ENCODE peak calls at places on chromosomes 7 and 10, in six cellular contexts. One of them, this sample, is unnamed.

GRCh38 chr7:86908948-86909347 is 150.5 kb downstream of the ELAPOR2 start:
- DNase-seq in H1: no peak
- DNase-seq in IMR-90: no peak
- DNase-seq in mesenchymal stem cell: peak; percentile 13
- DNase-seq in H9: no peak
- DNase-seq in trophoblast cell: no peak
- DNase-seq in this sample: no peak

GRCh38 chr10:102603946-102604345 is 40.3 kb upstream of the TRIM8 start:
- DNase-seq in H1: no peak
- DNase-seq in IMR-90: peak; percentile 52
- DNase-seq in mesenchymal stem cell: peak; percentile 68
- DNase-seq in H9: no peak
- DNase-seq in trophoblast cell: no peak
- DNase-seq in this sample: no peak

GRCh38 chr7:91248996-91249395 is 15.2 kb upstream of the FZD1 start:
- DNase-seq in H1: no peak
- DNase-seq in IMR-90: peak; percentile 22
- DNase-seq in mesenchymal stem cell: no peak
- DNase-seq in H9: no peak
- DNase-seq in trophoblast cell: peak; percentile 79
- DNase-seq in this sample: no peak

GRCh38 chr10:17504547-17505245 is 50.3 kb upstream of the ST8SIA6 start:
- DNase-seq in H1: no peak
- DNase-seq in IMR-90: peak; percentile 84
- DNase-seq in mesenchymal stem cell: peak; percentile 71
- DNase-seq in H9: no peak
- DNase-seq in trophoblast cell: peak; percentile 60
- DNase-seq in this sample: no peak

GRCh38 chr10:6427357-6427959 is 152.6 kb downstream of the PRKCQ start:
- DNase-seq in H1: no peak
- DNase-seq in IMR-90: no peak
- DNase-seq in mesenchymal stem cell: no peak
- DNase-seq in H9: no peak
- DNase-seq in trophoblast cell: no peak
- DNase-seq in this sample: no peak

GRCh38 chr10:24894728-24895127 is 57.7 kb downstream of the PRTFDC1 start:
- DNase-seq in H1: no peak
- DNase-seq in IMR-90: no peak
- DNase-seq in mesenchymal stem cell: no peak
- DNase-seq in H9: no peak
- DNase-seq in trophoblast cell: no peak
- DNase-seq in this sample: no peak

GRCh38 chr7:124959676-124960075 is 30.1 kb upstream of the POT1 start:
- DNase-seq in H1: no peak
- DNase-seq in IMR-90: no peak
- DNase-seq in mesenchymal stem cell: no peak
- DNase-seq in H9: no peak
- DNase-seq in trophoblast cell: no peak
- DNase-seq in this sample: no peak

GRCh38 chr10:4191894-4192293 is 406.9 kb upstream of the KLF6 start:
- DNase-seq in H1: no peak
- DNase-seq in IMR-90: no peak
- DNase-seq in mesenchymal stem cell: no peak
- DNase-seq in H9: no peak
- DNase-seq in trophoblast cell: no peak
- DNase-seq in this sample: no peak

GRCh38 chr7:114979388-114979787 is 57.5 kb downstream of the MDFIC start:
- DNase-seq in H1: no peak
- DNase-seq in IMR-90: peak; percentile 47
- DNase-seq in mesenchymal stem cell: no peak
- DNase-seq in H9: no peak
- DNase-seq in trophoblast cell: peak; percentile 92
- DNase-seq in this sample: no peak

GRCh38 chr7:158252081-158252836 is 335.4 kb downstream of the PTPRN2 start:
- DNase-seq in H1: peak; percentile 38
- DNase-seq in IMR-90: no peak
- DNase-seq in mesenchymal stem cell: no peak
- DNase-seq in H9: peak; percentile 23
- DNase-seq in trophoblast cell: no peak
- DNase-seq in this sample: no peak

GRCh38 chr7:24907311-24907886 is 72.6 kb downstream of the OSBPL3 start:
- DNase-seq in H1: no peak
- DNase-seq in IMR-90: peak; percentile 76
- DNase-seq in mesenchymal stem cell: peak; percentile 59
- DNase-seq in H9: no peak
- DNase-seq in trophoblast cell: peak; percentile 48
- DNase-seq in this sample: no peak

GRCh38 chr7:149729586-149729982 is 43.8 kb downstream of the ZNF467 start:
- DNase-seq in H1: no peak
- DNase-seq in IMR-90: no peak
- DNase-seq in mesenchymal stem cell: no peak
- DNase-seq in H9: peak; percentile 15
- DNase-seq in trophoblast cell: no peak
- DNase-seq in this sample: no peak

GRCh38 chr7:144725070-144725469 is 110.8 kb downstream of the TPK1 start:
- DNase-seq in H1: no peak
- DNase-seq in IMR-90: no peak
- DNase-seq in mesenchymal stem cell: no peak
- DNase-seq in H9: no peak
- DNase-seq in trophoblast cell: no peak
- DNase-seq in this sample: no peak

GRCh38 chr7:2698581-2699288 is 10.7 kb downstream of the AMZ1 start:
- DNase-seq in H1: no peak
- DNase-seq in IMR-90: no peak
- DNase-seq in mesenchymal stem cell: no peak
- DNase-seq in H9: no peak
- DNase-seq in trophoblast cell: no peak
- DNase-seq in this sample: no peak

GRCh38 chr7:14761506-14762296 is 140.8 kb downstream of the DGKB start:
- DNase-seq in H1: no peak
- DNase-seq in IMR-90: peak; percentile 79
- DNase-seq in mesenchymal stem cell: peak; percentile 50
- DNase-seq in H9: no peak
- DNase-seq in trophoblast cell: no peak
- DNase-seq in this sample: no peak

GRCh38 chr7:74040791-74041520 is 13.0 kb downstream of the ELN start:
- DNase-seq in H1: no peak
- DNase-seq in IMR-90: no peak
- DNase-seq in mesenchymal stem cell: no peak
- DNase-seq in H9: no peak
- DNase-seq in trophoblast cell: no peak
- DNase-seq in this sample: no peak

GRCh38 chr10:988667-989545 is 672 bp downstream of the GTPBP4 start:
- DNase-seq in H1: no peak
- DNase-seq in IMR-90: peak; percentile 28
- DNase-seq in mesenchymal stem cell: peak; percentile 66
- DNase-seq in H9: peak; percentile 14
- DNase-seq in trophoblast cell: peak; percentile 70
- DNase-seq in this sample: peak; percentile 11

GRCh38 chr7:55431898-55432297 is 66.8 kb downstream of the LANCL2 start:
- DNase-seq in H1: no peak
- DNase-seq in IMR-90: no peak
- DNase-seq in mesenchymal stem cell: no peak
- DNase-seq in H9: no peak
- DNase-seq in trophoblast cell: no peak
- DNase-seq in this sample: no peak

GRCh38 chr10:24305551-24306506 is 96.9 kb downstream of the KIAA1217 start:
- DNase-seq in H1: no peak
- DNase-seq in IMR-90: peak; percentile 47
- DNase-seq in mesenchymal stem cell: no peak
- DNase-seq in H9: no peak
- DNase-seq in trophoblast cell: peak; percentile 29
- DNase-seq in this sample: no peak

GRCh38 chr7:113128028-113128427 is 9.7 kb upstream of the SMIM30 start:
- DNase-seq in H1: no peak
- DNase-seq in IMR-90: peak; percentile 42
- DNase-seq in mesenchymal stem cell: no peak
- DNase-seq in H9: no peak
- DNase-seq in trophoblast cell: no peak
- DNase-seq in this sample: no peak

GRCh38 chr10:33314788-33315561 is 19.5 kb downstream of the NRP1 start:
- DNase-seq in H1: no peak
- DNase-seq in IMR-90: peak; percentile 80
- DNase-seq in mesenchymal stem cell: peak; percentile 50
- DNase-seq in H9: no peak
- DNase-seq in trophoblast cell: no peak
- DNase-seq in this sample: no peak

GRCh38 chr7:8201846-8202441 is 60.0 kb downstream of the ICA1 start:
- DNase-seq in H1: no peak
- DNase-seq in IMR-90: no peak
- DNase-seq in mesenchymal stem cell: no peak
- DNase-seq in H9: no peak
- DNase-seq in trophoblast cell: no peak
- DNase-seq in this sample: no peak

GRCh38 chr10:61286695-61287094 is 166.5 kb downstream of the TMEM26 start:
- DNase-seq in H1: no peak
- DNase-seq in IMR-90: no peak
- DNase-seq in mesenchymal stem cell: no peak
- DNase-seq in H9: no peak
- DNase-seq in trophoblast cell: no peak
- DNase-seq in this sample: no peak

GRCh38 chr7:110827287-110827855 is 263.6 kb upstream of the LRRN3 start:
- DNase-seq in H1: no peak
- DNase-seq in IMR-90: no peak
- DNase-seq in mesenchymal stem cell: no peak
- DNase-seq in H9: no peak
- DNase-seq in trophoblast cell: no peak
- DNase-seq in this sample: no peak

GRCh38 chr10:12502526-12503274 is 153.4 kb downstream of the CAMK1D start:
- DNase-seq in H1: peak; percentile 35
- DNase-seq in IMR-90: no peak
- DNase-seq in mesenchymal stem cell: no peak
- DNase-seq in H9: no peak
- DNase-seq in trophoblast cell: no peak
- DNase-seq in this sample: no peak

GRCh38 chr7:127844707-127845331 is 186.4 kb downstream of the LRRC4 start:
- DNase-seq in H1: no peak
- DNase-seq in IMR-90: peak; percentile 61
- DNase-seq in mesenchymal stem cell: no peak
- DNase-seq in H9: no peak
- DNase-seq in trophoblast cell: no peak
- DNase-seq in this sample: no peak

GRCh38 chr7:100829150-100829716 is 1.9 kb upstream of the EPHB4 start:
- DNase-seq in H1: no peak
- DNase-seq in IMR-90: no peak
- DNase-seq in mesenchymal stem cell: no peak
- DNase-seq in H9: peak; percentile 48
- DNase-seq in trophoblast cell: no peak
- DNase-seq in this sample: no peak

GRCh38 chr10:116690356-116691078 is 51.8 kb downstream of the HSPA12A start:
- DNase-seq in H1: peak; percentile 57
- DNase-seq in IMR-90: peak; percentile 28
- DNase-seq in mesenchymal stem cell: peak; percentile 50
- DNase-seq in H9: peak; percentile 55
- DNase-seq in trophoblast cell: peak; percentile 34
- DNase-seq in this sample: no peak

GRCh38 chr10:124698560-124699470 is 45.4 kb downstream of the FAM53B start:
- DNase-seq in H1: no peak
- DNase-seq in IMR-90: no peak
- DNase-seq in mesenchymal stem cell: no peak
- DNase-seq in H9: no peak
- DNase-seq in trophoblast cell: no peak
- DNase-seq in this sample: no peak

GRCh38 chr10:100349672-100350071 is 2.6 kb downstream of the SCD start:
- DNase-seq in H1: no peak
- DNase-seq in IMR-90: no peak
- DNase-seq in mesenchymal stem cell: no peak
- DNase-seq in H9: no peak
- DNase-seq in trophoblast cell: no peak
- DNase-seq in this sample: no peak

GRCh38 chr7:42117201-42117600 is 119.8 kb downstream of the GLI3 start:
- DNase-seq in H1: no peak
- DNase-seq in IMR-90: no peak
- DNase-seq in mesenchymal stem cell: no peak
- DNase-seq in H9: no peak
- DNase-seq in trophoblast cell: peak; percentile 86
- DNase-seq in this sample: no peak
- H3K27me3 ChIP-seq in H1: no peaks in the 10 kb centered on the region
- H3K27me3 ChIP-seq in IMR-90: no peaks in the 10 kb centered on the region
- H3K27me3 ChIP-seq in mesenchymal stem cell: no peaks in the 10 kb centered on the region
- H3K27me3 ChIP-seq in H9: no peaks in the 10 kb centered on the region
- H3K27me3 ChIP-seq in trophoblast cell: no peaks in the 10 kb centered on the region
- H3K27me3 ChIP-seq in this sample: no peaks in the 10 kb centered on the region

GRCh38 chr7:131827421-131827820 is 271.0 kb upstream of the PODXL start:
- DNase-seq in H1: no peak
- DNase-seq in IMR-90: no peak
- DNase-seq in mesenchymal stem cell: no peak
- DNase-seq in H9: no peak
- DNase-seq in trophoblast cell: no peak
- DNase-seq in this sample: no peak
- H2BK5ac ChIP-seq in H1: no peak overlapping the region
- H2BK5ac ChIP-seq in IMR-90: no peak overlapping the region
- H2BK5ac ChIP-seq in mesenchymal stem cell: no peak overlapping the region
- H2BK5ac ChIP-seq in H9: no peak overlapping the region
- H2BK5ac ChIP-seq in trophoblast cell: no peak overlapping the region
- H2BK5ac ChIP-seq in this sample: no peak overlapping the region

DNA sequence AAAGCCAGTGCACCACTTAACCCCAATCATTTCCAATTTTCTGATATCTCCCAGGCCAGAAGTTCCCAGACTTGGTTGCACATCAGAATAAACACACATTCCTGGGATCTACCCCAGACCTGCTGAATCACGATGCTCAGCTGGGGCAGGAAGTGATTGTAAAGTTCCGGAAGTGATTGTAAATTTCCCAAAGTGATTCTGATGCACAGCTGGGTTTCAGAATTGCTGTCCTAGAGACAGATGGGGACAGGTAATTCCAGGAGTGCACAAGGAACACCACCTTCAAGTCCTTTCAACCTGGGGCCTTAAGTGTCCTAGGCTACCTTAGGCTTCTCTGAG is 104.2 kb upstream of the EEPD1 start:
- DNase-seq in H1: no peak
- DNase-seq in IMR-90: peak; percentile 31
- DNase-seq in mesenchymal stem cell: peak; percentile 13
- DNase-seq in H9: no peak
- DNase-seq in trophoblast cell: no peak
- DNase-seq in this sample: no peak
- H2AFZ ChIP-seq in H1: no peak overlapping the region
- H2AFZ ChIP-seq in IMR-90: peak overlapping the region; percentile 80
- H2AFZ ChIP-seq in mesenchymal stem cell: no peak overlapping the region
- H2AFZ ChIP-seq in H9: no peak overlapping the region
- H2AFZ ChIP-seq in trophoblast cell: no peak overlapping the region
- H2AFZ ChIP-seq in this sample: no peak overlapping the region

GRCh38 chr10:133100706-133101463 is 13.2 kb downstream of the ADGRA1 start:
- DNase-seq in H1: peak; percentile 94
- DNase-seq in IMR-90: no peak
- DNase-seq in mesenchymal stem cell: no peak
- DNase-seq in H9: peak; percentile 99
- DNase-seq in trophoblast cell: no peak
- DNase-seq in this sample: peak; percentile 89

GRCh38 chr10:133104076-133104965 is 16.6 kb downstream of the ADGRA1 start:
- DNase-seq in H1: no peak
- DNase-seq in IMR-90: no peak
- DNase-seq in mesenchymal stem cell: no peak
- DNase-seq in H9: no peak
- DNase-seq in trophoblast cell: no peak
- DNase-seq in this sample: no peak

GRCh38 chr10:133100186-133100585 is 12.5 kb downstream of the ADGRA1 start:
- DNase-seq in H1: no peak
- DNase-seq in IMR-90: no peak
- DNase-seq in mesenchymal stem cell: no peak
- DNase-seq in H9: no peak
- DNase-seq in trophoblast cell: no peak
- DNase-seq in this sample: no peak

GRCh38 chr10:133103311-133103910 is 15.7 kb downstream of the ADGRA1 start:
- DNase-seq in H1: no peak
- DNase-seq in IMR-90: no peak
- DNase-seq in mesenchymal stem cell: no peak
- DNase-seq in H9: no peak
- DNase-seq in trophoblast cell: no peak
- DNase-seq in this sample: no peak

GRCh38 chr10:133102415-133103095 is 14.8 kb downstream of the ADGRA1 start:
- DNase-seq in H1: no peak
- DNase-seq in IMR-90: no peak
- DNase-seq in mesenchymal stem cell: no peak
- DNase-seq in H9: no peak
- DNase-seq in trophoblast cell: no peak
- DNase-seq in this sample: no peak
- H3K27me3 ChIP-seq in H1: no peaks in the 10 kb centered on the region
- H3K27me3 ChIP-seq in IMR-90: peaks cover 17% of the 10 kb centered on the region
- H3K27me3 ChIP-seq in mesenchymal stem cell: peaks cover 7% of the 10 kb centered on the region
- H3K27me3 ChIP-seq in H9: no peaks in the 10 kb centered on the region
- H3K27me3 ChIP-seq in trophoblast cell: no peaks in the 10 kb centered on the region
- H3K27me3 ChIP-seq in this sample: no peaks in the 10 kb centered on the region